ENCODE peak calls at places on chromosome 2, in ten cellular contexts. T is astrocyte; Z is Panc1; R is CD8-positive, alpha-beta T cell; I is uterus; X is BE2C; W is psoas muscle; Y is esophagus muscularis mucosa; U is hepatocyte; O is heart right ventricle. C is an unnamed sample.
A peak's percentile ranks its signal among the peaks of the same experiment; 100 is the strongest.

GRCh38 chr2:164910091-164910899 is 45.0 kb downstream of the SLC38A11 start:
- DNase-seq in X (peak; percentile 13), U (peak; percentile 80), O (no peak), I (no peak), R (no peak), Y (no peak), Z (no peak), T (peak; percentile 82), W (no peak), C (peak; percentile 65)

GRCh38 chr2:129087133-129087813 is 768.6 kb upstream of the HS6ST1 start:
- DNase-seq in W (peak; percentile 29), I (no peak), O (peak; percentile 11), T (no peak), R (no peak), Y (no peak), Z (no peak), X (no peak), U (peak; percentile 30), C (no peak)

GRCh38 chr2:134432438-134432883 is 178.6 kb downstream of the MGAT5 start:
- DNase-seq in R (no peak), I (no peak), Z (no peak), T (no peak), O (no peak), Y (no peak), W (no peak), U (peak; percentile 48), X (no peak), C (no peak)

GRCh38 chr2:84495539-84496146 is 20.7 kb upstream of the DNAH6 start:
- DNase-seq in U (peak; percentile 73), Y (no peak), T (peak; percentile 47), O (peak; percentile 41), W (no peak), R (peak; percentile 22), X (no peak), I (peak; percentile 30), Z (peak; percentile 55), C (no peak)

GRCh38 chr2:205571300-205571858 is 110.9 kb upstream of the NRP2 start:
- DNase-seq in O (no peak), U (no peak), R (no peak), T (no peak), Z (no peak), Y (no peak), I (peak; percentile 53), W (no peak), X (no peak), C (no peak)

GRCh38 chr2:212088353-212088752 is 450.2 kb downstream of the ERBB4 start:
- DNase-seq in Y (no peak), X (no peak), T (no peak), Z (no peak), U (no peak), R (no peak), I (no peak), O (no peak), W (no peak), C (no peak)

GRCh38 chr2:127605691-127606277 is 40.2 kb upstream of the GPR17 start:
- DNase-seq in Y (no peak), I (no peak), O (no peak), R (no peak), U (no peak), W (no peak), Z (no peak), X (no peak), T (no peak), C (no peak)

GRCh38 chr2:140814141-140814540 is 1316.7 kb downstream of the LRP1B start:
- DNase-seq in Y (no peak), T (no peak), X (no peak), Z (no peak), R (no peak), O (no peak), I (no peak), W (no peak), U (no peak), C (no peak)

GRCh38 chr2:16258350-16258749 is 318.0 kb downstream of the MYCN start:
- DNase-seq in U (no peak), Z (no peak), X (peak; percentile 84), R (no peak), T (no peak), O (no peak), I (no peak), W (no peak), Y (no peak), C (no peak)

GRCh38 chr2:16259010-16259409 is 318.7 kb downstream of the MYCN start:
- DNase-seq in W (no peak), X (no peak), I (no peak), Z (no peak), Y (no peak), U (no peak), T (no peak), O (no peak), R (no peak), C (no peak)

GRCh38 chr2:16257725-16258028 is 317.3 kb downstream of the MYCN start:
- DNase-seq in T (no peak), Y (no peak), W (no peak), I (no peak), O (no peak), U (no peak), Z (no peak), X (peak; percentile 96), R (no peak), C (no peak)

GRCh38 chr2:16256601-16257000 is 316.3 kb downstream of the MYCN start:
- DNase-seq in R (no peak), Y (no peak), I (no peak), Z (no peak), W (no peak), U (no peak), T (no peak), X (peak; percentile 96), O (no peak), C (no peak)

GRCh38 chr2:16257001-16257724 is 316.8 kb downstream of the MYCN start:
- DNase-seq in X (peak; percentile 100), Y (no peak), O (no peak), T (no peak), W (no peak), I (no peak), U (no peak), R (no peak), Z (no peak), C (no peak)
- H3K4me1 ChIP-seq in X (peaks cover 19% of the 10 kb centered on the region), Y (no peaks in the 10 kb centered on the region), O (no peaks in the 10 kb centered on the region), T (no peaks in the 10 kb centered on the region), W (no peaks in the 10 kb centered on the region), I (no peaks in the 10 kb centered on the region), U (peaks cover under 1% of the 10 kb centered on the region), R (peaks cover 7% of the 10 kb centered on the region), Z (no peaks in the 10 kb centered on the region), C (no peaks in the 10 kb centered on the region)

GRCh38 chr2:176488446-176488845 is 219.2 kb downstream of the MTX2 start:
- DNase-seq in T (peak; percentile 84), Z (no peak), O (no peak), X (no peak), U (no peak), I (no peak), R (no peak), W (no peak), Y (no peak), C (no peak)

GRCh38 chr2:176483481-176483880 is 214.2 kb downstream of the MTX2 start:
- DNase-seq in Y (no peak), I (no peak), Z (no peak), O (no peak), U (no peak), W (no peak), X (no peak), R (no peak), T (no peak), C (no peak)

GRCh38 chr2:176484838-176485237 is 215.6 kb downstream of the MTX2 start:
- DNase-seq in R (no peak), U (peak; percentile 14), O (no peak), Z (no peak), X (no peak), T (peak; percentile 82), W (no peak), Y (no peak), I (no peak), C (no peak)

GRCh38 chr2:176479961-176480360 is 210.7 kb downstream of the MTX2 start:
- DNase-seq in Y (no peak), R (no peak), U (no peak), I (no peak), W (no peak), X (no peak), Z (no peak), O (no peak), T (no peak), C (no peak)

GRCh38 chr2:176483901-176484568 is 214.8 kb downstream of the MTX2 start:
- DNase-seq in O (no peak), U (no peak), I (no peak), T (no peak), X (no peak), Z (no peak), R (no peak), W (no peak), Y (no peak), C (no peak)
- H3K9me3 ChIP-seq in O (no peaks in the 10 kb centered on the region), U (no peaks in the 10 kb centered on the region), I (no peaks in the 10 kb centered on the region), T (peaks cover 3% of the 10 kb centered on the region), X (no peaks in the 10 kb centered on the region), Z (no peaks in the 10 kb centered on the region), R (no peaks in the 10 kb centered on the region), W (no peaks in the 10 kb centered on the region), Y (no peaks in the 10 kb centered on the region), C (no peaks in the 10 kb centered on the region)

DNA sequence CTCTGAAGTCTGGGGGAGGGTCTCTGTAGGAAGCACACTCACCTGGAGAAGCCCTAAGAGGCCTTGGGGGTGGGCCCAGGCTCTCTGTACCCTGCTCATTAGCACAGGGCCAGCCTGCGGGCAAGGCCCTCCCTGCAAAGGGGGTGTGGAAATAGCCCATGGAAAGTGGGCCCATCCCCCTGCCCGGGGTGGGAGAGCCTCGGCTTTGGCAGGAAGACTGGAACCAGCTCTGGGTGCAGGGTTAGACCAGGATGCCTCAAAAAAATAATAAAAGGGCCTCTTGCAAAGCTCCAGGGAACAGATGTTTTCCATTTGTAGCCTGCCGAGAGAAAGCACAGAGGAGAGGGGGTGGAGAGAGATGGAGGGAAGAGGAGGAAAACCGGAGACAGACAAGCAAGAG is 98.7 kb downstream of the STPG4 start:
- DNase-seq in I (peak; percentile 49), X (peak; percentile 92), Z (no peak), R (no peak), Y (no peak), W (no peak), O (no peak), U (peak; percentile 45), T (peak; percentile 55), C (no peak)
- H3K4me1 ChIP-seq in I (peaks cover 45% of the 10 kb centered on the region), X (peaks cover 67% of the 10 kb centered on the region), Z (peaks cover 14% of the 10 kb centered on the region), R (peaks cover 25% of the 10 kb centered on the region), Y (peaks cover 70% of the 10 kb centered on the region), W (peaks cover 80% of the 10 kb centered on the region), O (peaks cover 45% of the 10 kb centered on the region), U (peaks cover 21% of the 10 kb centered on the region), T (peaks cover 33% of the 10 kb centered on the region), C (peaks cover 43% of the 10 kb centered on the region)

GRCh38 chr2:32976409-32977063 is 29.8 kb downstream of the LTBP1 start:
- DNase-seq in T (no peak), X (no peak), W (no peak), Z (no peak), Y (peak; percentile 57), O (no peak), U (no peak), R (no peak), I (no peak), C (no peak)

GRCh38 chr2:32981612-32982011 is 34.9 kb downstream of the LTBP1 start:
- DNase-seq in Z (no peak), X (no peak), U (no peak), T (no peak), I (no peak), W (no peak), Y (peak; percentile 26), R (no peak), O (no peak), C (no peak)

DNA sequence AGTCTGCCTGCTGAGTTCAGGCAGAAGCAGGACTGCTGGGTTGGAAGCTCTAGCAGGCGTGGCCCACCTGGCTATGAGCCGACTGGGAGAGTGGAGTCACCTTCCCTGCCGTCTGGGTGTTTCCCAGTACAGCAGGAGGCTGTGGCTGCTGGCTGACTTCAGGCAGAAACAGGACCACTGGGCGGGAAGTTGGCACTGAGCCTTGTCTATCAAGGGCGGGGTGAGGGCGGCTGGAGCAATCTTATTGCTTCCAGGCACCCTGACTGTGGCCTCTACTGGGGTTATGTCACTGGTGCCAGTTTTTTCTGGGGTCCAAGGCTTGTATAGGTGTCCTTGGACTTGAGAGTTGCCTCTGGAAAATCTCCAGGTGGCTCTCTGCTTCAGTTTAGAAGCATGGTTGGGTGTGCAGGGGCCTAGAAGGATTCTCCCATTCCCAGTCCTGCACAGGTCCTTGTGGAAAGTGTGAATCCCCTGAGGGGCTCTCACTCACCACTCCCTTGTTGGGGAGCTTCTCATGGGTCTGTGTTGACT is 30.5 kb downstream of the LTBP1 start:
- DNase-seq in I (no peak), Z (no peak), O (peak; percentile 87), W (peak; percentile 49), X (peak; percentile 71), R (no peak), T (no peak), Y (peak; percentile 82), U (peak; percentile 42), C (peak; percentile 24)
- H3K9me3 ChIP-seq in I (no peaks in the 10 kb centered on the region), Z (peaks cover 14% of the 10 kb centered on the region), O (no peaks in the 10 kb centered on the region), W (no peaks in the 10 kb centered on the region), X (no peaks in the 10 kb centered on the region), R (no peaks in the 10 kb centered on the region), T (no peaks in the 10 kb centered on the region), Y (no peaks in the 10 kb centered on the region), U (peaks cover 6% of the 10 kb centered on the region), C (no peaks in the 10 kb centered on the region)

C was measured in upper lobe of left lung.